ENCODE peak calls at places on chromosomes 6 and 20, in six cellular contexts. One of them, this sample, is unnamed.

GRCh38 chr6:122399348-122400120 is at the start of gene HSF2:
- DNase-seq in activated gamma-delta T cell treated with anti-CD3 and anti-CD28 coated beads, Interleukin-2, amount 50 U/mL, for 16 hours: peak
- DNase-seq in colonic mucosa: peak
- DNase-seq in epithelial cell of proximal tubule: peak
- DNase-seq in HEK293T: peak
- DNase-seq in head of caudate nucleus: peak
- DNase-seq in this sample: peak

GRCh38 chr6:161434921-161435411 is 161.1 kb upstream of the AGPAT4 start:
- DNase-seq in activated gamma-delta T cell treated with anti-CD3 and anti-CD28 coated beads, Interleukin-2, amount 50 U/mL, for 16 hours: no peak
- DNase-seq in colonic mucosa: no peak
- DNase-seq in epithelial cell of proximal tubule: peak
- DNase-seq in HEK293T: no peak
- DNase-seq in head of caudate nucleus: no peak
- DNase-seq in this sample: no peak

GRCh38 chr6:75422024-75422639 is 71.5 kb downstream of the FILIP1 start:
- DNase-seq in activated gamma-delta T cell treated with anti-CD3 and anti-CD28 coated beads, Interleukin-2, amount 50 U/mL, for 16 hours: no peak
- DNase-seq in colonic mucosa: no peak
- DNase-seq in epithelial cell of proximal tubule: no peak
- DNase-seq in HEK293T: no peak
- DNase-seq in head of caudate nucleus: no peak
- DNase-seq in this sample: no peak

GRCh38 chr6:45454008-45454911 is 76.5 kb upstream of the SUPT3H start:
- DNase-seq in activated gamma-delta T cell treated with anti-CD3 and anti-CD28 coated beads, Interleukin-2, amount 50 U/mL, for 16 hours: no peak
- DNase-seq in colonic mucosa: no peak
- DNase-seq in epithelial cell of proximal tubule: no peak
- DNase-seq in HEK293T: peak
- DNase-seq in head of caudate nucleus: no peak
- DNase-seq in this sample: no peak

GRCh38 chr20:49478754-49479689 is 3.4 kb downstream of the KCNB1 start:
- DNase-seq in activated gamma-delta T cell treated with anti-CD3 and anti-CD28 coated beads, Interleukin-2, amount 50 U/mL, for 16 hours: no peak
- DNase-seq in colonic mucosa: no peak
- DNase-seq in epithelial cell of proximal tubule: no peak
- DNase-seq in HEK293T: no peak
- DNase-seq in head of caudate nucleus: no peak
- DNase-seq in this sample: no peak

GRCh38 chr20:33015114-33015491 is 7.6 kb downstream of the BPIFB2 start:
- DNase-seq in activated gamma-delta T cell treated with anti-CD3 and anti-CD28 coated beads, Interleukin-2, amount 50 U/mL, for 16 hours: no peak
- DNase-seq in colonic mucosa: no peak
- DNase-seq in epithelial cell of proximal tubule: no peak
- DNase-seq in HEK293T: no peak
- DNase-seq in head of caudate nucleus: no peak
- DNase-seq in this sample: no peak

GRCh38 chr6:166684866-166685265 is 57.8 kb upstream of the RPS6KA2 start:
- DNase-seq in activated gamma-delta T cell treated with anti-CD3 and anti-CD28 coated beads, Interleukin-2, amount 50 U/mL, for 16 hours: no peak
- DNase-seq in colonic mucosa: no peak
- DNase-seq in epithelial cell of proximal tubule: no peak
- DNase-seq in HEK293T: no peak
- DNase-seq in head of caudate nucleus: no peak
- DNase-seq in this sample: no peak

GRCh38 chr20:10540636-10541493 is 105.8 kb downstream of the SLX4IP start:
- DNase-seq in activated gamma-delta T cell treated with anti-CD3 and anti-CD28 coated beads, Interleukin-2, amount 50 U/mL, for 16 hours: no peak
- DNase-seq in colonic mucosa: no peak
- DNase-seq in epithelial cell of proximal tubule: peak
- DNase-seq in HEK293T: no peak
- DNase-seq in head of caudate nucleus: no peak
- DNase-seq in this sample: no peak

GRCh38 chr6:15076565-15076964 is 169.3 kb upstream of the JARID2 start:
- DNase-seq in activated gamma-delta T cell treated with anti-CD3 and anti-CD28 coated beads, Interleukin-2, amount 50 U/mL, for 16 hours: no peak
- DNase-seq in colonic mucosa: no peak
- DNase-seq in epithelial cell of proximal tubule: no peak
- DNase-seq in HEK293T: no peak
- DNase-seq in head of caudate nucleus: no peak
- DNase-seq in this sample: no peak

GRCh38 chr6:74277749-74278148 is 581.7 kb downstream of the CD109 start:
- DNase-seq in activated gamma-delta T cell treated with anti-CD3 and anti-CD28 coated beads, Interleukin-2, amount 50 U/mL, for 16 hours: no peak
- DNase-seq in colonic mucosa: no peak
- DNase-seq in epithelial cell of proximal tubule: no peak
- DNase-seq in HEK293T: no peak
- DNase-seq in head of caudate nucleus: no peak
- DNase-seq in this sample: no peak

GRCh38 chr20:20552076-20552475 is 160.4 kb downstream of the RALGAPA2 start:
- DNase-seq in activated gamma-delta T cell treated with anti-CD3 and anti-CD28 coated beads, Interleukin-2, amount 50 U/mL, for 16 hours: no peak
- DNase-seq in colonic mucosa: no peak
- DNase-seq in epithelial cell of proximal tubule: no peak
- DNase-seq in HEK293T: no peak
- DNase-seq in head of caudate nucleus: no peak
- DNase-seq in this sample: no peak

GRCh38 chr6:111996159-111996558 is 57.7 kb upstream of the CCN6 start:
- DNase-seq in activated gamma-delta T cell treated with anti-CD3 and anti-CD28 coated beads, Interleukin-2, amount 50 U/mL, for 16 hours: no peak
- DNase-seq in colonic mucosa: no peak
- DNase-seq in epithelial cell of proximal tubule: no peak
- DNase-seq in HEK293T: no peak
- DNase-seq in head of caudate nucleus: no peak
- DNase-seq in this sample: no peak

GRCh38 chr20:10609276-10609675 is 64.5 kb downstream of the JAG1 start:
- DNase-seq in activated gamma-delta T cell treated with anti-CD3 and anti-CD28 coated beads, Interleukin-2, amount 50 U/mL, for 16 hours: no peak
- DNase-seq in colonic mucosa: peak
- DNase-seq in epithelial cell of proximal tubule: no peak
- DNase-seq in HEK293T: no peak
- DNase-seq in head of caudate nucleus: no peak
- DNase-seq in this sample: no peak

GRCh38 chr20:19486448-19486847 is 271.6 kb upstream of the RIN2 start:
- DNase-seq in activated gamma-delta T cell treated with anti-CD3 and anti-CD28 coated beads, Interleukin-2, amount 50 U/mL, for 16 hours: no peak
- DNase-seq in colonic mucosa: no peak
- DNase-seq in epithelial cell of proximal tubule: no peak
- DNase-seq in HEK293T: no peak
- DNase-seq in head of caudate nucleus: no peak
- DNase-seq in this sample: no peak

GRCh38 chr6:39377530-39377929 is 55.0 kb upstream of the KCNK16 start:
- DNase-seq in activated gamma-delta T cell treated with anti-CD3 and anti-CD28 coated beads, Interleukin-2, amount 50 U/mL, for 16 hours: no peak
- DNase-seq in colonic mucosa: peak
- DNase-seq in epithelial cell of proximal tubule: peak
- DNase-seq in HEK293T: peak
- DNase-seq in head of caudate nucleus: peak
- DNase-seq in this sample: peak

GRCh38 chr6:95431637-95432228 is 145.6 kb upstream of the MANEA start:
- DNase-seq in activated gamma-delta T cell treated with anti-CD3 and anti-CD28 coated beads, Interleukin-2, amount 50 U/mL, for 16 hours: no peak
- DNase-seq in colonic mucosa: peak
- DNase-seq in epithelial cell of proximal tubule: peak
- DNase-seq in HEK293T: peak
- DNase-seq in head of caudate nucleus: no peak
- DNase-seq in this sample: peak

GRCh38 chr6:154705471-154706113 is 27.6 kb upstream of the SCAF8 start:
- DNase-seq in activated gamma-delta T cell treated with anti-CD3 and anti-CD28 coated beads, Interleukin-2, amount 50 U/mL, for 16 hours: no peak
- DNase-seq in colonic mucosa: no peak
- DNase-seq in epithelial cell of proximal tubule: no peak
- DNase-seq in HEK293T: no peak
- DNase-seq in head of caudate nucleus: no peak
- DNase-seq in this sample: no peak

GRCh38 chr6:82861121-82861520 is 204.5 kb downstream of the UBE3D start:
- DNase-seq in activated gamma-delta T cell treated with anti-CD3 and anti-CD28 coated beads, Interleukin-2, amount 50 U/mL, for 16 hours: no peak
- DNase-seq in colonic mucosa: no peak
- DNase-seq in epithelial cell of proximal tubule: no peak
- DNase-seq in HEK293T: no peak
- DNase-seq in head of caudate nucleus: no peak
- DNase-seq in this sample: no peak

GRCh38 chr6:16473908-16474791 is 235.8 kb downstream of the GMPR start:
- DNase-seq in activated gamma-delta T cell treated with anti-CD3 and anti-CD28 coated beads, Interleukin-2, amount 50 U/mL, for 16 hours: no peak
- DNase-seq in colonic mucosa: no peak
- DNase-seq in epithelial cell of proximal tubule: no peak
- DNase-seq in HEK293T: no peak
- DNase-seq in head of caudate nucleus: no peak
- DNase-seq in this sample: no peak

GRCh38 chr6:36336779-36337194 is at the start of gene BNIP5:
- DNase-seq in activated gamma-delta T cell treated with anti-CD3 and anti-CD28 coated beads, Interleukin-2, amount 50 U/mL, for 16 hours: no peak
- DNase-seq in colonic mucosa: peak
- DNase-seq in epithelial cell of proximal tubule: no peak
- DNase-seq in HEK293T: no peak
- DNase-seq in head of caudate nucleus: no peak
- DNase-seq in this sample: no peak

GRCh38 chr20:47400685-47401084 is 44.2 kb upstream of the ZMYND8 start:
- DNase-seq in activated gamma-delta T cell treated with anti-CD3 and anti-CD28 coated beads, Interleukin-2, amount 50 U/mL, for 16 hours: no peak
- DNase-seq in colonic mucosa: no peak
- DNase-seq in epithelial cell of proximal tubule: no peak
- DNase-seq in HEK293T: peak
- DNase-seq in head of caudate nucleus: no peak
- DNase-seq in this sample: no peak

GRCh38 chr6:31353508-31353907 is 3.5 kb downstream of the HLA-B start:
- DNase-seq in activated gamma-delta T cell treated with anti-CD3 and anti-CD28 coated beads, Interleukin-2, amount 50 U/mL, for 16 hours: no peak
- DNase-seq in colonic mucosa: no peak
- DNase-seq in epithelial cell of proximal tubule: no peak
- DNase-seq in HEK293T: no peak
- DNase-seq in head of caudate nucleus: no peak
- DNase-seq in this sample: no peak

GRCh38 chr20:40687384-40688128 is 1.5 kb downstream of the MAFB start:
- DNase-seq in activated gamma-delta T cell treated with anti-CD3 and anti-CD28 coated beads, Interleukin-2, amount 50 U/mL, for 16 hours: no peak
- DNase-seq in colonic mucosa: no peak
- DNase-seq in epithelial cell of proximal tubule: no peak
- DNase-seq in HEK293T: peak
- DNase-seq in head of caudate nucleus: no peak
- DNase-seq in this sample: no peak

GRCh38 chr6:88031550-88031949 is 16.1 kb upstream of the SPACA1 start:
- DNase-seq in activated gamma-delta T cell treated with anti-CD3 and anti-CD28 coated beads, Interleukin-2, amount 50 U/mL, for 16 hours: no peak
- DNase-seq in colonic mucosa: no peak
- DNase-seq in epithelial cell of proximal tubule: no peak
- DNase-seq in HEK293T: no peak
- DNase-seq in head of caudate nucleus: no peak
- DNase-seq in this sample: no peak

GRCh38 chr20:47493175-47493953 is 8.3 kb upstream of the NCOA3 start:
- DNase-seq in activated gamma-delta T cell treated with anti-CD3 and anti-CD28 coated beads, Interleukin-2, amount 50 U/mL, for 16 hours: no peak
- DNase-seq in colonic mucosa: peak
- DNase-seq in epithelial cell of proximal tubule: no peak
- DNase-seq in HEK293T: peak
- DNase-seq in head of caudate nucleus: no peak
- DNase-seq in this sample: no peak

GRCh38 chr6:36829919-36830544 is 9.2 kb downstream of the CPNE5 start:
- DNase-seq in activated gamma-delta T cell treated with anti-CD3 and anti-CD28 coated beads, Interleukin-2, amount 50 U/mL, for 16 hours: no peak
- DNase-seq in colonic mucosa: peak
- DNase-seq in epithelial cell of proximal tubule: no peak
- DNase-seq in HEK293T: no peak
- DNase-seq in head of caudate nucleus: no peak
- DNase-seq in this sample: peak

GRCh38 chr6:67653561-67653960 is 981.5 kb upstream of the ADGRB3 start:
- DNase-seq in activated gamma-delta T cell treated with anti-CD3 and anti-CD28 coated beads, Interleukin-2, amount 50 U/mL, for 16 hours: no peak
- DNase-seq in colonic mucosa: no peak
- DNase-seq in epithelial cell of proximal tubule: no peak
- DNase-seq in HEK293T: no peak
- DNase-seq in head of caudate nucleus: no peak
- DNase-seq in this sample: no peak

GRCh38 chr20:57060407-57061057 is 205.9 kb downstream of the BMP7 start:
- DNase-seq in activated gamma-delta T cell treated with anti-CD3 and anti-CD28 coated beads, Interleukin-2, amount 50 U/mL, for 16 hours: no peak
- DNase-seq in colonic mucosa: no peak
- DNase-seq in epithelial cell of proximal tubule: no peak
- DNase-seq in HEK293T: no peak
- DNase-seq in head of caudate nucleus: no peak
- DNase-seq in this sample: no peak

GRCh38 chr6:134642217-134642616 is 307.7 kb downstream of the ALDH8A1 start:
- DNase-seq in activated gamma-delta T cell treated with anti-CD3 and anti-CD28 coated beads, Interleukin-2, amount 50 U/mL, for 16 hours: no peak
- DNase-seq in colonic mucosa: no peak
- DNase-seq in epithelial cell of proximal tubule: peak
- DNase-seq in HEK293T: no peak
- DNase-seq in head of caudate nucleus: no peak
- DNase-seq in this sample: no peak

GRCh38 chr6:2244261-2245102 is 923 bp downstream of the GMDS start:
- DNase-seq in activated gamma-delta T cell treated with anti-CD3 and anti-CD28 coated beads, Interleukin-2, amount 50 U/mL, for 16 hours: no peak
- DNase-seq in colonic mucosa: peak
- DNase-seq in epithelial cell of proximal tubule: no peak
- DNase-seq in HEK293T: no peak
- DNase-seq in head of caudate nucleus: no peak
- DNase-seq in this sample: no peak

GRCh38 chr6:90097357-90097756 is 199.3 kb downstream of the BACH2 start:
- DNase-seq in activated gamma-delta T cell treated with anti-CD3 and anti-CD28 coated beads, Interleukin-2, amount 50 U/mL, for 16 hours: no peak
- DNase-seq in colonic mucosa: no peak
- DNase-seq in epithelial cell of proximal tubule: no peak
- DNase-seq in HEK293T: no peak
- DNase-seq in head of caudate nucleus: no peak
- DNase-seq in this sample: no peak

GRCh38 chr20:62202676-62203377 is 17.3 kb downstream of the HRH3 start:
- DNase-seq in activated gamma-delta T cell treated with anti-CD3 and anti-CD28 coated beads, Interleukin-2, amount 50 U/mL, for 16 hours: no peak
- DNase-seq in colonic mucosa: no peak
- DNase-seq in epithelial cell of proximal tubule: no peak
- DNase-seq in HEK293T: no peak
- DNase-seq in head of caudate nucleus: no peak
- DNase-seq in this sample: peak

GRCh38 chr20:23052904-23053303 is 3.4 kb upstream of the THBD start:
- DNase-seq in activated gamma-delta T cell treated with anti-CD3 and anti-CD28 coated beads, Interleukin-2, amount 50 U/mL, for 16 hours: no peak
- DNase-seq in colonic mucosa: no peak
- DNase-seq in epithelial cell of proximal tubule: no peak
- DNase-seq in HEK293T: no peak
- DNase-seq in head of caudate nucleus: no peak
- DNase-seq in this sample: no peak

GRCh38 chr6:11221623-11222384 is 10.7 kb downstream of the NEDD9 start:
- DNase-seq in activated gamma-delta T cell treated with anti-CD3 and anti-CD28 coated beads, Interleukin-2, amount 50 U/mL, for 16 hours: no peak
- DNase-seq in colonic mucosa: no peak
- DNase-seq in epithelial cell of proximal tubule: no peak
- DNase-seq in HEK293T: no peak
- DNase-seq in head of caudate nucleus: no peak
- DNase-seq in this sample: no peak

GRCh38 chr6:10355115-10355702 is 59.7 kb downstream of the TFAP2A start:
- DNase-seq in activated gamma-delta T cell treated with anti-CD3 and anti-CD28 coated beads, Interleukin-2, amount 50 U/mL, for 16 hours: no peak
- DNase-seq in colonic mucosa: no peak
- DNase-seq in epithelial cell of proximal tubule: peak
- DNase-seq in HEK293T: no peak
- DNase-seq in head of caudate nucleus: no peak
- DNase-seq in this sample: no peak

GRCh38 chr6:36625161-36625919 is 31.2 kb downstream of the SRSF3 start:
- DNase-seq in activated gamma-delta T cell treated with anti-CD3 and anti-CD28 coated beads, Interleukin-2, amount 50 U/mL, for 16 hours: no peak
- DNase-seq in colonic mucosa: peak
- DNase-seq in epithelial cell of proximal tubule: no peak
- DNase-seq in HEK293T: no peak
- DNase-seq in head of caudate nucleus: no peak
- DNase-seq in this sample: no peak

GRCh38 chr6:157292202-157292601 is 31.1 kb downstream of the TMEM242 start:
- DNase-seq in activated gamma-delta T cell treated with anti-CD3 and anti-CD28 coated beads, Interleukin-2, amount 50 U/mL, for 16 hours: no peak
- DNase-seq in colonic mucosa: no peak
- DNase-seq in epithelial cell of proximal tubule: no peak
- DNase-seq in HEK293T: no peak
- DNase-seq in head of caudate nucleus: no peak
- DNase-seq in this sample: no peak

GRCh38 chr20:18571009-18571408 is 3.8 kb downstream of the SMIM26 start:
- DNase-seq in activated gamma-delta T cell treated with anti-CD3 and anti-CD28 coated beads, Interleukin-2, amount 50 U/mL, for 16 hours: no peak
- DNase-seq in colonic mucosa: no peak
- DNase-seq in epithelial cell of proximal tubule: no peak
- DNase-seq in HEK293T: no peak
- DNase-seq in head of caudate nucleus: no peak
- DNase-seq in this sample: no peak

GRCh38 chr6:151534576-151534975 is 40.8 kb downstream of the CCDC170 start:
- DNase-seq in activated gamma-delta T cell treated with anti-CD3 and anti-CD28 coated beads, Interleukin-2, amount 50 U/mL, for 16 hours: no peak
- DNase-seq in colonic mucosa: no peak
- DNase-seq in epithelial cell of proximal tubule: no peak
- DNase-seq in HEK293T: no peak
- DNase-seq in head of caudate nucleus: no peak
- DNase-seq in this sample: no peak